ENCODE peak calls at places on chromosome 2, in ten cellular contexts. One of them, this sample, is unnamed.
A peak's percentile ranks its signal among the peaks of the same experiment; 100 is the strongest.

GRCh38 chr2:74864728-74865722 is 31.1 kb downstream of the HK2 start:
- DNase-seq in suprapubic skin: no peak
- DNase-seq in cardiac muscle cell: peak; percentile 79
- DNase-seq in left ventricle myocardium inferior: no peak
- DNase-seq in body of pancreas: no peak
- DNase-seq in transverse colon: no peak
- DNase-seq in right atrium auricular region: no peak
- DNase-seq in MM.1S: no peak
- DNase-seq in IMR-90: peak; percentile 70
- DNase-seq in PC-3: peak; percentile 41
- DNase-seq in this sample: no peak

GRCh38 chr2:56583796-56584313 is 400.1 kb downstream of the CCDC85A start:
- DNase-seq in left ventricle myocardium inferior: no peak
- DNase-seq in IMR-90: no peak
- DNase-seq in cardiac muscle cell: no peak
- DNase-seq in transverse colon: no peak
- DNase-seq in right atrium auricular region: no peak
- DNase-seq in suprapubic skin: no peak
- DNase-seq in body of pancreas: no peak
- DNase-seq in MM.1S: no peak
- DNase-seq in PC-3: peak; percentile 59
- DNase-seq in this sample: no peak

GRCh38 chr2:28394331-28394877 is 1.7 kb downstream of the FOSL2 start:
- DNase-seq in cardiac muscle cell: peak; percentile 63
- DNase-seq in left ventricle myocardium inferior: peak; percentile 61
- DNase-seq in body of pancreas: peak; percentile 72
- DNase-seq in suprapubic skin: no peak
- DNase-seq in MM.1S: no peak
- DNase-seq in right atrium auricular region: no peak
- DNase-seq in transverse colon: peak; percentile 69
- DNase-seq in PC-3: peak; percentile 77
- DNase-seq in IMR-90: peak; percentile 71
- DNase-seq in this sample: no peak

GRCh38 chr2:146721486-146721885 is 1123.3 kb upstream of the ACVR2A start:
- DNase-seq in left ventricle myocardium inferior: no peak
- DNase-seq in MM.1S: peak; percentile 39
- DNase-seq in PC-3: peak; percentile 79
- DNase-seq in transverse colon: no peak
- DNase-seq in suprapubic skin: no peak
- DNase-seq in cardiac muscle cell: no peak
- DNase-seq in IMR-90: no peak
- DNase-seq in right atrium auricular region: no peak
- DNase-seq in body of pancreas: no peak
- DNase-seq in this sample: no peak

GRCh38 chr2:236658974-236659757 is 89.5 kb downstream of the ACKR3 start:
- DNase-seq in left ventricle myocardium inferior: no peak
- DNase-seq in cardiac muscle cell: no peak
- DNase-seq in transverse colon: no peak
- DNase-seq in IMR-90: no peak
- DNase-seq in suprapubic skin: peak; percentile 55
- DNase-seq in MM.1S: no peak
- DNase-seq in PC-3: no peak
- DNase-seq in body of pancreas: no peak
- DNase-seq in right atrium auricular region: peak; percentile 54
- DNase-seq in this sample: no peak

GRCh38 chr2:11688222-11689069 is 18.5 kb upstream of the NTSR2 start:
- DNase-seq in suprapubic skin: peak; percentile 88
- DNase-seq in right atrium auricular region: peak; percentile 79
- DNase-seq in PC-3: peak; percentile 79
- DNase-seq in IMR-90: peak; percentile 65
- DNase-seq in MM.1S: peak; percentile 90
- DNase-seq in transverse colon: peak; percentile 86
- DNase-seq in cardiac muscle cell: peak; percentile 91
- DNase-seq in body of pancreas: peak; percentile 77
- DNase-seq in left ventricle myocardium inferior: peak; percentile 77
- DNase-seq in this sample: no peak

GRCh38 chr2:185174353-185174752 is 564.3 kb upstream of the FSIP2 start:
- DNase-seq in suprapubic skin: no peak
- DNase-seq in body of pancreas: no peak
- DNase-seq in PC-3: peak; percentile 24
- DNase-seq in transverse colon: no peak
- DNase-seq in right atrium auricular region: no peak
- DNase-seq in IMR-90: no peak
- DNase-seq in cardiac muscle cell: no peak
- DNase-seq in left ventricle myocardium inferior: no peak
- DNase-seq in MM.1S: no peak
- DNase-seq in this sample: no peak

GRCh38 chr2:17747684-17748452 is 5.7 kb downstream of the SMC6 start:
- DNase-seq in body of pancreas: no peak
- DNase-seq in left ventricle myocardium inferior: no peak
- DNase-seq in cardiac muscle cell: no peak
- DNase-seq in transverse colon: no peak
- DNase-seq in MM.1S: no peak
- DNase-seq in IMR-90: peak; percentile 48
- DNase-seq in PC-3: peak; percentile 64
- DNase-seq in right atrium auricular region: no peak
- DNase-seq in suprapubic skin: no peak
- DNase-seq in this sample: no peak

GRCh38 chr2:41949091-41949490 is 98.7 kb upstream of the PKDCC start:
- DNase-seq in PC-3: no peak
- DNase-seq in suprapubic skin: no peak
- DNase-seq in left ventricle myocardium inferior: no peak
- DNase-seq in right atrium auricular region: no peak
- DNase-seq in MM.1S: no peak
- DNase-seq in IMR-90: no peak
- DNase-seq in body of pancreas: no peak
- DNase-seq in transverse colon: no peak
- DNase-seq in cardiac muscle cell: no peak
- DNase-seq in this sample: no peak
- H3K4me3 ChIP-seq in PC-3: no peak overlapping the region
- H3K4me3 ChIP-seq in suprapubic skin: no peak overlapping the region
- H3K4me3 ChIP-seq in left ventricle myocardium inferior: no peak overlapping the region
- H3K4me3 ChIP-seq in right atrium auricular region: no peak overlapping the region
- H3K4me3 ChIP-seq in MM.1S: no peak overlapping the region
- H3K4me3 ChIP-seq in IMR-90: no peak overlapping the region
- H3K4me3 ChIP-seq in body of pancreas: no peak overlapping the region
- H3K4me3 ChIP-seq in transverse colon: no peak overlapping the region
- H3K4me3 ChIP-seq in cardiac muscle cell: no peak overlapping the region
- H3K4me3 ChIP-seq in this sample: no peak overlapping the region

GRCh38 chr2:1818811-1819210 is 74.5 kb upstream of the PXDN start:
- DNase-seq in cardiac muscle cell: no peak
- DNase-seq in body of pancreas: no peak
- DNase-seq in right atrium auricular region: no peak
- DNase-seq in MM.1S: no peak
- DNase-seq in IMR-90: no peak
- DNase-seq in left ventricle myocardium inferior: no peak
- DNase-seq in PC-3: no peak
- DNase-seq in suprapubic skin: no peak
- DNase-seq in transverse colon: no peak
- DNase-seq in this sample: no peak

GRCh38 chr2:1821530-1821929 is 77.2 kb upstream of the PXDN start:
- DNase-seq in IMR-90: no peak
- DNase-seq in suprapubic skin: no peak
- DNase-seq in body of pancreas: no peak
- DNase-seq in MM.1S: no peak
- DNase-seq in right atrium auricular region: no peak
- DNase-seq in left ventricle myocardium inferior: no peak
- DNase-seq in transverse colon: no peak
- DNase-seq in PC-3: no peak
- DNase-seq in cardiac muscle cell: no peak
- DNase-seq in this sample: no peak

GRCh38 chr2:1817256-1818127 is 73.2 kb upstream of the PXDN start:
- DNase-seq in left ventricle myocardium inferior: peak; percentile 87
- DNase-seq in PC-3: peak; percentile 89
- DNase-seq in right atrium auricular region: peak; percentile 95
- DNase-seq in suprapubic skin: peak; percentile 93
- DNase-seq in body of pancreas: peak; percentile 85
- DNase-seq in cardiac muscle cell: peak; percentile 92
- DNase-seq in MM.1S: peak; percentile 9
- DNase-seq in transverse colon: peak; percentile 79
- DNase-seq in IMR-90: peak; percentile 98
- DNase-seq in this sample: peak; percentile 97

GRCh38 chr2:1818404-1818803 is 74.1 kb upstream of the PXDN start:
- DNase-seq in PC-3: peak; percentile 72
- DNase-seq in body of pancreas: no peak
- DNase-seq in suprapubic skin: no peak
- DNase-seq in right atrium auricular region: no peak
- DNase-seq in MM.1S: no peak
- DNase-seq in cardiac muscle cell: no peak
- DNase-seq in left ventricle myocardium inferior: no peak
- DNase-seq in transverse colon: no peak
- DNase-seq in IMR-90: peak; percentile 63
- DNase-seq in this sample: no peak

GRCh38 chr2:1819396-1819795 is 75.1 kb upstream of the PXDN start:
- DNase-seq in left ventricle myocardium inferior: no peak
- DNase-seq in MM.1S: no peak
- DNase-seq in right atrium auricular region: no peak
- DNase-seq in cardiac muscle cell: no peak
- DNase-seq in IMR-90: no peak
- DNase-seq in transverse colon: no peak
- DNase-seq in suprapubic skin: no peak
- DNase-seq in body of pancreas: no peak
- DNase-seq in PC-3: no peak
- DNase-seq in this sample: no peak
- H3K27me3 ChIP-seq in left ventricle myocardium inferior: peaks cover 2% of the 10 kb centered on the region
- H3K27me3 ChIP-seq in MM.1S: no peaks in the 10 kb centered on the region
- H3K27me3 ChIP-seq in right atrium auricular region: no peaks in the 10 kb centered on the region
- H3K27me3 ChIP-seq in cardiac muscle cell: no peaks in the 10 kb centered on the region
- H3K27me3 ChIP-seq in IMR-90: no peaks in the 10 kb centered on the region
- H3K27me3 ChIP-seq in transverse colon: no peaks in the 10 kb centered on the region
- H3K27me3 ChIP-seq in suprapubic skin: peaks cover 6% of the 10 kb centered on the region
- H3K27me3 ChIP-seq in body of pancreas: no peaks in the 10 kb centered on the region
- H3K27me3 ChIP-seq in PC-3: peaks cover 1% of the 10 kb centered on the region
- H3K27me3 ChIP-seq in this sample: no peaks in the 10 kb centered on the region

DNA sequence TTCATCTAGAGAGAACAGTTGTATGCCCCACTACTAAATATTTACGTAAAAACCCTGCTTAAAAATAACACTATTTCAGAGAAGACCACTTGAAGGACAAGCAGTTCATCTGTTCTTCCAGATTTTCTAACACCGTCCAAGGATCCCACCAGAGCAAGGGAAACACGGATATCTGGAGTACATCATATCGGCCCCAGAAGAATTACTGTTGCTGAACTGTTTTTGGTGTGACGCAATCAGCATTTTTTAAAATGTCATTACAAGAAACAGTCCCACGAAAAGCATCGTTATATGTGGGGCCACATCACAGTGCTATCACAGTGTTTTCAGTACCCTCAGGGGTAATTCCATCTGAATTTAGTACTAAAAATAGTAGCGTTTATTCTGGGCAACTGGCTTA is 134.5 kb upstream of the PKDCC start:
- DNase-seq in transverse colon: no peak
- DNase-seq in suprapubic skin: no peak
- DNase-seq in cardiac muscle cell: no peak
- DNase-seq in body of pancreas: no peak
- DNase-seq in PC-3: no peak
- DNase-seq in IMR-90: no peak
- DNase-seq in left ventricle myocardium inferior: no peak
- DNase-seq in MM.1S: no peak
- DNase-seq in right atrium auricular region: no peak
- DNase-seq in this sample: no peak
- TF ChIP-seq CTCF in transverse colon: no peak
- TF ChIP-seq CTCF in suprapubic skin: no peak
- TF ChIP-seq CTCF in cardiac muscle cell: no peak
- TF ChIP-seq CTCF in body of pancreas: no peak
- TF ChIP-seq CTCF in PC-3: no peak
- TF ChIP-seq CTCF in IMR-90: no peak
- TF ChIP-seq CTCF in left ventricle myocardium inferior: no peak
- TF ChIP-seq CTCF in MM.1S: no peak
- TF ChIP-seq CTCF in right atrium auricular region: no peak
- TF ChIP-seq CTCF in this sample: no peak

GRCh38 chr2:242031481-242032019 is 162.0 kb downstream of the RTP5 start:
- DNase-seq in right atrium auricular region: peak; percentile 49
- DNase-seq in transverse colon: no peak
- DNase-seq in PC-3: peak; percentile 44
- DNase-seq in suprapubic skin: peak; percentile 72
- DNase-seq in MM.1S: no peak
- DNase-seq in IMR-90: peak; percentile 95
- DNase-seq in body of pancreas: no peak
- DNase-seq in left ventricle myocardium inferior: no peak
- DNase-seq in cardiac muscle cell: peak; percentile 69
- DNase-seq in this sample: peak; percentile 39

GRCh38 chr2:242027676-242028450 is 158.3 kb downstream of the RTP5 start:
- DNase-seq in right atrium auricular region: peak; percentile 42
- DNase-seq in MM.1S: no peak
- DNase-seq in body of pancreas: no peak
- DNase-seq in cardiac muscle cell: no peak
- DNase-seq in left ventricle myocardium inferior: no peak
- DNase-seq in suprapubic skin: peak; percentile 53
- DNase-seq in PC-3: no peak
- DNase-seq in IMR-90: no peak
- DNase-seq in transverse colon: no peak
- DNase-seq in this sample: no peak

GRCh38 chr2:242030858-242031257 is 161.3 kb downstream of the RTP5 start:
- DNase-seq in cardiac muscle cell: no peak
- DNase-seq in PC-3: no peak
- DNase-seq in suprapubic skin: peak; percentile 47
- DNase-seq in IMR-90: no peak
- DNase-seq in body of pancreas: no peak
- DNase-seq in left ventricle myocardium inferior: no peak
- DNase-seq in MM.1S: no peak
- DNase-seq in right atrium auricular region: peak; percentile 18
- DNase-seq in transverse colon: no peak
- DNase-seq in this sample: no peak

GRCh38 chr2:242030226-242030575 is 160.7 kb downstream of the RTP5 start:
- DNase-seq in suprapubic skin: peak; percentile 47
- DNase-seq in cardiac muscle cell: no peak
- DNase-seq in PC-3: no peak
- DNase-seq in right atrium auricular region: peak; percentile 30
- DNase-seq in MM.1S: no peak
- DNase-seq in left ventricle myocardium inferior: no peak
- DNase-seq in IMR-90: no peak
- DNase-seq in body of pancreas: no peak
- DNase-seq in transverse colon: no peak
- DNase-seq in this sample: no peak

DNA sequence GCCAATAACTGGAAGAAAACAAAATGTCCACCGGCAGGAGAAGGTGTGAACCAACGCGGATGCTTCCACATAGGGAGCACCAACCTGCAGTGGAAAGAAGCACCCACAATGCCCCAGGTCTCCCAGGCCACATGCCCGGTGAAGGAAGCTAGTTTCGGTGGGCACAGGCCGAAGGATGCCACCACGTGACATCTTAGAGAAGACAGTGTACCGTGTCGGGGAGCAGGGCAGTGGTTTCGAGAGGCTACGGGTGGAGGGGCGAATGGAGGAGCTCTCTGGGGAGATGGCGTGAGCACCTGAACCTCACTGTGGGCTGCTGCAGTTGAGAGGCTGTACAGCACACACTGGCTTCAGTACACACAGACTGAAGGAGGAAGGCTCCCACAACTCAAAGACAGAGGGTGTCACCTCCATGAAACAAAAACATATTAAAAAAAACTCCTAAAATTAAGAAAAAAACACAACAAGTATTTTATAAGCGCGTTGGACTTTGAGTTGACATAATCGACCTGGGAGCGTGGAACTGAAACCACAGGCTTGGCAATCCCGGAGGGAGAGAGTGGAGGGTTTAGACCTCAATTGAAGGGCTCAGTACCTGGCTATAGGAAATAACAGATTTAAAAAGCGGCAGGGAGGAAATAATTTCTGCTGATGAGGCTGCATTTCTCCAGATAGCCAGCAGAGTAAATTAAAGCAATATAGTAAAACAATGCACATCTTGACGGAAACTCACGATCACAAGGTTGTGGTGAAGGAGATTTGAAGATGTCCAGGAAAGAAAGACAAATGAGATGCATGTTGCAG is 160.1 kb downstream of the RTP5 start:
- DNase-seq in PC-3: no peak
- DNase-seq in MM.1S: no peak
- DNase-seq in cardiac muscle cell: no peak
- DNase-seq in IMR-90: no peak
- DNase-seq in suprapubic skin: peak; percentile 59
- DNase-seq in right atrium auricular region: no peak
- DNase-seq in transverse colon: no peak
- DNase-seq in left ventricle myocardium inferior: no peak
- DNase-seq in body of pancreas: no peak
- DNase-seq in this sample: no peak
- H3K4me3 ChIP-seq in PC-3: no peak overlapping the region
- H3K4me3 ChIP-seq in MM.1S: no peak overlapping the region
- H3K4me3 ChIP-seq in cardiac muscle cell: no peak overlapping the region
- H3K4me3 ChIP-seq in IMR-90: no peak overlapping the region
- H3K4me3 ChIP-seq in suprapubic skin: no peak overlapping the region
- H3K4me3 ChIP-seq in right atrium auricular region: no peak overlapping the region
- H3K4me3 ChIP-seq in transverse colon: no peak overlapping the region
- H3K4me3 ChIP-seq in left ventricle myocardium inferior: no peak overlapping the region
- H3K4me3 ChIP-seq in body of pancreas: no peak overlapping the region
- H3K4me3 ChIP-seq in this sample: no peak overlapping the region